ENCODE peak calls at places on chromosomes 12 and 14, in nine cellular contexts. W, Y, F, K, U, B, J, T and X are unnamed samples.

GRCh38 chr14:72810201-72810600 is 83.7 kb downstream of the DPF3 start:
- DNase-seq in U (no peak), K (no peak), B (no peak), F (no peak), J (no peak), W (no peak), T (no peak), Y (no peak), X (no peak)

GRCh38 chr14:95047754-95048153 is 109.6 kb downstream of the DICER1 start:
- DNase-seq in Y (no peak), T (no peak), J (no peak), F (peak; percentile 8), W (no peak), U (no peak), K (no peak), B (no peak), X (no peak)

GRCh38 chr14:77862154-77862783 is 62.4 kb downstream of the ADCK1 start:
- DNase-seq in B (peak; percentile 65), Y (peak; percentile 95), T (peak; percentile 71), W (peak; percentile 65), U (peak; percentile 74), K (peak; percentile 70), F (peak; percentile 87), J (peak; percentile 61), X (no peak)

GRCh38 chr14:94754391-94754942 is 15.4 kb downstream of the GSC start:
- DNase-seq in T (no peak), B (no peak), U (no peak), F (peak; percentile 25), K (no peak), Y (no peak), W (no peak), J (no peak), X (no peak)

GRCh38 chr12:25553083-25553482 is at the start of gene LMNTD1:
- DNase-seq in B (peak; percentile 84), U (no peak), J (peak; percentile 8), F (no peak), K (no peak), T (peak; percentile 46), Y (no peak), W (no peak), X (no peak)

GRCh38 chr14:61588419-61588901 is 106.9 kb upstream of the HIF1A start:
- DNase-seq in U (peak; percentile 69), B (peak; percentile 80), W (no peak), F (no peak), Y (no peak), T (peak; percentile 45), J (no peak), K (no peak), X (no peak)

GRCh38 chr14:67857778-67858350 is 38.3 kb downstream of the RAD51B start:
- DNase-seq in Y (no peak), F (no peak), W (no peak), K (no peak), T (no peak), U (no peak), B (no peak), J (no peak), X (no peak)

GRCh38 chr14:62957562-62957961 is 87.7 kb downstream of the KCNH5 start:
- DNase-seq in B (peak; percentile 96), Y (no peak), W (no peak), U (no peak), F (no peak), K (no peak), J (peak; percentile 35), T (peak; percentile 74), X (no peak)

GRCh38 chr12:90514325-90514724 is 440.7 kb downstream of the CCER1 start:
- DNase-seq in J (peak; percentile 68), U (no peak), Y (no peak), W (no peak), T (peak; percentile 25), K (no peak), B (peak; percentile 10), F (no peak), X (no peak)

GRCh38 chr14:92687681-92688433 is 60.6 kb downstream of the LGMN start:
- DNase-seq in J (peak; percentile 30), W (no peak), F (peak; percentile 54), Y (no peak), B (peak; percentile 37), T (peak; percentile 25), U (no peak), K (no peak), X (no peak)

GRCh38 chr14:101573289-101573688 is 12.0 kb downstream of the DIO3 start:
- DNase-seq in W (no peak), F (no peak), K (no peak), T (no peak), U (no peak), Y (no peak), J (no peak), B (no peak), X (no peak)

GRCh38 chr12:101925352-101925751 is 48.0 kb downstream of the DRAM1 start:
- DNase-seq in W (peak; percentile 67), Y (peak; percentile 92), U (peak; percentile 86), T (peak; percentile 99), F (no peak), J (peak; percentile 100), B (peak; percentile 86), K (no peak), X (peak; percentile 79)

GRCh38 chr12:105341010-105341409 is 10.5 kb downstream of the C12orf75 start:
- DNase-seq in W (no peak), F (no peak), K (no peak), J (no peak), U (no peak), B (peak; percentile 25), T (no peak), Y (no peak), X (no peak)

GRCh38 chr14:25111061-25111601 is 61.2 kb upstream of the STXBP6 start:
- DNase-seq in Y (no peak), T (peak; percentile 97), K (no peak), B (peak; percentile 85), W (peak; percentile 36), J (peak; percentile 97), F (no peak), U (peak; percentile 42), X (peak; percentile 69)

DNA sequence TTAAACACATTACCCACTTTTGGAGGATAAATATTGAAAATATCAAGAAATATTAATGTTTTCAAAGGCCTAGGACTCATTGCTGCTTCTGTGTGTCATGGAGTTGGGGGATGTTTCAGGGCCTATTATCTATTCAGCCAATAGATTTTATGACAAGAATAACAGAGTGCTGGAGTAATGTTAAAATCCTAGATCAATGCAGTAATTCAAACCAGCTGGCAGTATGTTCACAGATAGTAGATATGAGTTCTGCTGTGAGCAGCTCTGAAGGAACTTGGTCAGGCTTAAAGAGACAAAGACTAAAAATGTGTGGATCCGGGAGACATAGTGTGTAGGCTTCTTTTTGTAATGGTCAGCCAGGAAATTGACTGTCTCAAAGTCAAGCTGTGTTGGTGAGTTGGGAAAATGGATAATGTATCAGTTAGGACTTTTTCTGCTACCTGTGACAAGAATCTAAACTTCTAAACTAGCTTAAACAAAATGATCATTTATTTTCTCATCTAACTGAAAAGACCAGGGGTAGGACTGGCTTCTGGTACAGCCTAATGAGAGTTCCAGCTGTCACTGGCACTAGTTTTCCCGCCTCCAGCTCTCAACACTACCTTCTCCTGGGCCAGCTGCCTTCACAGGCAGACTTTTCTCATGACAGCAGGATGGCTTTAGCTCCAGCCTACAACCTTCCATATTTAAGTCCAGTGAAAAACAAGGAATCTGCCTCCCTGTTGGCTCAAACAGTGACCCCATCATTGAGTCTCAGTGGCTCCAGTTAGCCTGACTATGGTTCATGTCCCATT is 16.3 kb upstream of the POLR3B start:
- DNase-seq in Y (no peak), U (no peak), F (no peak), T (no peak), B (no peak), W (no peak), K (no peak), J (no peak), X (no peak)
- H3K4me3 ChIP-seq in Y (no peak overlapping the region), U (no peak overlapping the region), F (no peak overlapping the region), T (no peak overlapping the region), B (no peak overlapping the region), W (no peak overlapping the region), K (no peak overlapping the region), J (no peak overlapping the region), X (no peak overlapping the region)

DNA sequence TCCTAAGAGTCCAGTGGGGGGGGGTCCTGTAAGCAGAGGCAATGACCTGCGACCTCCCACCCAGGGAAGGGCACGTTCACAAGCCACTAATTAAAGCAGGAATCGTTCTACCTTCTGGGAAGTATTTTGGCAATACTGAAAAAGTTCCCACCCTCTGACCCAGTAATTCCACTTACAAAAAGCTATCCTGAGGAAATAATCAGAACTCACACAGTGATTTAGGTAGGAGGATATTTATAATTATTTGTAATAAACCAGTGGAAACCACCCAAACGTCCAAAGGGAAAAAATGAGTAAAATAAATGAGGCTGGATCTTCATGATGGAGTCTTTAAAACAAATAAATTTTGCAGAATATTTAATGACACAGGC is 54.7 kb downstream of the SSH1 start:
- DNase-seq in T (peak; percentile 23), B (peak; percentile 50), J (no peak), W (no peak), U (no peak), F (no peak), Y (no peak), K (no peak), X (no peak)
- H3K4me3 ChIP-seq in T (no peak overlapping the region), B (no peak overlapping the region), J (no peak overlapping the region), W (no peak overlapping the region), U (peak overlapping the region; percentile 15), F (peak overlapping the region; percentile 6), Y (no peak overlapping the region), K (no peak overlapping the region), X (no peak overlapping the region)

GRCh38 chr12:73321776-73322175 is 1049.6 kb downstream of the TRHDE start:
- DNase-seq in T (no peak), B (no peak), F (no peak), Y (no peak), K (no peak), U (no peak), W (no peak), J (no peak), X (no peak)

DNA sequence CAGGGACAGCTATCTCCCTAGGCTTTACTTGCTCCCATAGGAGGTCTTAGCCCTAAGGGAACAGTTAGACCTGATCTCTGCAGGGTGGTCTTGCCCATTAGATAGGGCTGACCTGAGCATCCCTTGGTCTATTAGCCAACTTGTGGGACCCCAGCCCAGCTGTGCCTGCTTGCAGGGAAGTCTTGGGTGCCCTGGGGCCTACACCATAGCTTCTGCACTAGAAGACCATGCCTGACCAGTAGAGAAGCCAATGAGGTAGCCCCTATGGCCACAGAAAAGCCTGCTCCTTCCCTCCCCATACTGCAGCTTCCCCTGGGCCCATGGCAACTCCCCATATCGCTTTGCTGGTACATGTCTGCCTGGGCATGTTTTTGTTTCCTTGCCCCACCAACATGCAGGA is 1049.1 kb downstream of the TRHDE start:
- DNase-seq in F (no peak), J (no peak), T (no peak), K (no peak), U (no peak), W (no peak), B (no peak), Y (no peak), X (no peak)
- H3K4me3 ChIP-seq in F (no peak overlapping the region), J (no peak overlapping the region), T (no peak overlapping the region), K (no peak overlapping the region), U (no peak overlapping the region), W (no peak overlapping the region), B (no peak overlapping the region), Y (no peak overlapping the region), X (no peak overlapping the region)

DNA sequence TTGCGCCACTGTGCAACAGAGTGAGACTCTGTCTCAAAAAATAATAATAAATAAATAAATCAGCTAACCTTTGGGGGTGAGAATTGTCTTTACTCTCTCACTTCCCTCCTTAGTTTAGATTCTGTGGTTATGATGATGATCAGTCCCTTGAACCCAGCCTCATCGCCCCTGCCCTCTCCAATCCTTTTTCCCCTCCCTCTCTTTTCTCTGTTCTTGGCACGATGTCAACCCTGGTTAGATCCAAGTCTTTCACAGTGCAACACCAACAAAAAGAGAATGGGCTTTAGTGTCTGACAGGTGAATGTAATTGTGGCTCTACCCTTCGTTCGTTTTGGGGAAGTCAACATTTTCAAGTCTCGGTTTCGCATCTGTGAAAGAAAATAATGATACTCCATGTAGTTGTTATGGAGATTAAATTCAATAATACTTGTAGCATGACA is 59.0 kb downstream of the NTN4 start:
- DNase-seq in K (peak; percentile 29), T (no peak), J (no peak), F (no peak), U (no peak), Y (no peak), W (no peak), B (no peak), X (no peak)
- H3K4me3 ChIP-seq in K (no peak overlapping the region), T (no peak overlapping the region), J (no peak overlapping the region), F (no peak overlapping the region), U (no peak overlapping the region), Y (no peak overlapping the region), W (no peak overlapping the region), B (no peak overlapping the region), X (no peak overlapping the region)